ENCODE peak calls at places on chromosomes 5 and 9, in six cellular contexts. One of them, this sample, is unnamed.

GRCh38 chr9:91174772-91175171 is 186.9 kb downstream of the AUH start:
- DNase-seq in neural progenitor cell: no peak
- DNase-seq in stomach: no peak
- DNase-seq in heart right ventricle: no peak
- DNase-seq in heart left ventricle: no peak
- DNase-seq in colonic mucosa: no peak
- DNase-seq in this sample: no peak

GRCh38 chr5:132016721-132017250 is 5.3 kb upstream of the ACSL6 start:
- DNase-seq in neural progenitor cell: no peak
- DNase-seq in stomach: no peak
- DNase-seq in heart right ventricle: no peak
- DNase-seq in heart left ventricle: no peak
- DNase-seq in colonic mucosa: no peak
- DNase-seq in this sample: no peak

GRCh38 chr9:549425-549997 is 292.0 kb upstream of the DMRT1 start:
- DNase-seq in colonic mucosa: no peak
- DNase-seq in heart left ventricle: no peak
- DNase-seq in stomach: no peak
- DNase-seq in heart right ventricle: no peak
- DNase-seq in neural progenitor cell: no peak
- DNase-seq in this sample: no peak

GRCh38 chr5:123120197-123120596 is 31.2 kb downstream of the PRDM6 start:
- DNase-seq in neural progenitor cell: peak; percentile 38
- DNase-seq in stomach: no peak
- DNase-seq in colonic mucosa: no peak
- DNase-seq in heart right ventricle: no peak
- DNase-seq in heart left ventricle: no peak
- DNase-seq in this sample: no peak

GRCh38 chr5:10745133-10745532 is 15.9 kb downstream of the DAP start:
- DNase-seq in heart left ventricle: no peak
- DNase-seq in colonic mucosa: no peak
- DNase-seq in neural progenitor cell: no peak
- DNase-seq in heart right ventricle: peak; percentile 29
- DNase-seq in stomach: no peak
- DNase-seq in this sample: no peak

GRCh38 chr9:37471942-37472679 is 6.9 kb upstream of the ZBTB5 start:
- DNase-seq in neural progenitor cell: peak; percentile 71
- DNase-seq in heart left ventricle: no peak
- DNase-seq in stomach: no peak
- DNase-seq in heart right ventricle: no peak
- DNase-seq in colonic mucosa: peak; percentile 49
- DNase-seq in this sample: peak; percentile 66

GRCh38 chr9:120919639-120920494 is 6.7 kb downstream of the TRAF1 start:
- DNase-seq in neural progenitor cell: no peak
- DNase-seq in heart left ventricle: no peak
- DNase-seq in colonic mucosa: no peak
- DNase-seq in heart right ventricle: no peak
- DNase-seq in stomach: no peak
- DNase-seq in this sample: no peak

GRCh38 chr5:168583742-168584482 is 4.7 kb upstream of the PANK3 start:
- DNase-seq in colonic mucosa: no peak
- DNase-seq in heart right ventricle: no peak
- DNase-seq in neural progenitor cell: no peak
- DNase-seq in stomach: no peak
- DNase-seq in heart left ventricle: no peak
- DNase-seq in this sample: no peak

GRCh38 chr9:124139001-124139400 is 118.7 kb upstream of the NEK6 start:
- DNase-seq in stomach: no peak
- DNase-seq in heart left ventricle: no peak
- DNase-seq in heart right ventricle: no peak
- DNase-seq in colonic mucosa: no peak
- DNase-seq in neural progenitor cell: no peak
- DNase-seq in this sample: no peak

GRCh38 chr5:54309751-54310432 is 481 bp downstream of the ARL15 start:
- DNase-seq in neural progenitor cell: peak; percentile 45
- DNase-seq in heart right ventricle: no peak
- DNase-seq in heart left ventricle: peak; percentile 76
- DNase-seq in colonic mucosa: peak; percentile 61
- DNase-seq in stomach: peak; percentile 45
- DNase-seq in this sample: peak; percentile 45

GRCh38 chr5:44907396-44907795 is 98.6 kb downstream of the MRPS30 start:
- DNase-seq in neural progenitor cell: no peak
- DNase-seq in stomach: no peak
- DNase-seq in colonic mucosa: no peak
- DNase-seq in heart left ventricle: no peak
- DNase-seq in heart right ventricle: no peak
- DNase-seq in this sample: no peak

GRCh38 chr5:2686725-2687124 is 64.8 kb downstream of the IRX2 start:
- DNase-seq in colonic mucosa: no peak
- DNase-seq in heart left ventricle: no peak
- DNase-seq in neural progenitor cell: peak; percentile 23
- DNase-seq in heart right ventricle: no peak
- DNase-seq in stomach: no peak
- DNase-seq in this sample: no peak

GRCh38 chr5:112396430-112396829 is 22.6 kb downstream of the EPB41L4A start:
- DNase-seq in stomach: no peak
- DNase-seq in colonic mucosa: no peak
- DNase-seq in heart left ventricle: no peak
- DNase-seq in neural progenitor cell: no peak
- DNase-seq in heart right ventricle: no peak
- DNase-seq in this sample: no peak

GRCh38 chr9:135992486-135993408 is 31.6 kb upstream of the UBAC1 start:
- DNase-seq in colonic mucosa: peak; percentile 77
- DNase-seq in heart left ventricle: peak; percentile 90
- DNase-seq in neural progenitor cell: peak; percentile 86
- DNase-seq in stomach: peak; percentile 75
- DNase-seq in heart right ventricle: peak; percentile 91
- DNase-seq in this sample: peak; percentile 61

GRCh38 chr9:84241817-84242356 is 98.7 kb downstream of the SLC28A3 start:
- DNase-seq in colonic mucosa: no peak
- DNase-seq in heart right ventricle: no peak
- DNase-seq in neural progenitor cell: no peak
- DNase-seq in heart left ventricle: no peak
- DNase-seq in stomach: no peak
- DNase-seq in this sample: no peak

GRCh38 chr5:1776831-1777230 is 22.8 kb downstream of the MRPL36 start:
- DNase-seq in heart left ventricle: no peak
- DNase-seq in neural progenitor cell: no peak
- DNase-seq in heart right ventricle: no peak
- DNase-seq in colonic mucosa: no peak
- DNase-seq in stomach: no peak
- DNase-seq in this sample: no peak

GRCh38 chr5:179618923-179619554 is 4.4 kb downstream of the HNRNPH1 start:
- DNase-seq in heart left ventricle: no peak
- DNase-seq in heart right ventricle: no peak
- DNase-seq in stomach: no peak
- DNase-seq in neural progenitor cell: no peak
- DNase-seq in colonic mucosa: no peak
- DNase-seq in this sample: no peak

GRCh38 chr5:136058031-136058971 is 29.5 kb downstream of the TGFBI start:
- DNase-seq in heart right ventricle: peak; percentile 69
- DNase-seq in heart left ventricle: no peak
- DNase-seq in colonic mucosa: peak; percentile 67
- DNase-seq in stomach: peak; percentile 47
- DNase-seq in neural progenitor cell: peak; percentile 36
- DNase-seq in this sample: no peak

GRCh38 chr5:9498541-9499497 is 47.1 kb downstream of the SEMA5A start:
- DNase-seq in heart left ventricle: no peak
- DNase-seq in stomach: no peak
- DNase-seq in neural progenitor cell: peak; percentile 76
- DNase-seq in heart right ventricle: no peak
- DNase-seq in colonic mucosa: no peak
- DNase-seq in this sample: no peak

GRCh38 chr5:61280205-61280604 is 51.9 kb upstream of the ZSWIM6 start:
- DNase-seq in stomach: no peak
- DNase-seq in heart right ventricle: peak; percentile 66
- DNase-seq in neural progenitor cell: no peak
- DNase-seq in colonic mucosa: no peak
- DNase-seq in heart left ventricle: no peak
- DNase-seq in this sample: peak; percentile 40

GRCh38 chr5:178312900-178313299 is 80.3 kb upstream of the PHYKPL start:
- DNase-seq in stomach: peak; percentile 57
- DNase-seq in heart right ventricle: peak; percentile 43
- DNase-seq in heart left ventricle: no peak
- DNase-seq in neural progenitor cell: no peak
- DNase-seq in colonic mucosa: no peak
- DNase-seq in this sample: peak; percentile 63

DNA sequence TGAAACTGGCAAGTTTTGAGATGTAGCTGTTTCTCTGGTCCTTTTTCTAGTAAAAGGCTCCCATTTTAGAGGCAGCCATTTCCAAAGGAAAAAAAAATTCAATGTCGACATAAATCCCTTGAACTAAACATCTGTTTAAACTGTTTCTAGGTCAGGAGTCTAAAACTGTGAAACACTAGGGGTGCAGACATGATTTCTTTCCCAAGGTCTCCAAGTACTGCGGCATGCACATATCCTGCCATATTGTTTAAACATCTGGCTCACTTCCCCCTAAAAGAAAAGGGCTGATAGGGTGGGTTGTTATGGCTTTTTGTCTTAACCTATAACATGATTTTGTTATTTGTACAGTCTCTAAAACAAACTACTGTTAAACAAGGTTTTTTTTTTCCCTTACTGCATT is 51.1 kb downstream of the NFIB start:
- DNase-seq in colonic mucosa: no peak
- DNase-seq in neural progenitor cell: no peak
- DNase-seq in stomach: no peak
- DNase-seq in heart left ventricle: no peak
- DNase-seq in heart right ventricle: no peak
- DNase-seq in this sample: no peak
- H3K27ac ChIP-seq in colonic mucosa: no peak overlapping the region
- H3K27ac ChIP-seq in neural progenitor cell: no peak overlapping the region
- H3K27ac ChIP-seq in stomach: no peak overlapping the region
- H3K27ac ChIP-seq in heart left ventricle: peak overlapping the region; percentile 3
- H3K27ac ChIP-seq in heart right ventricle: peak overlapping the region; percentile 16
- H3K27ac ChIP-seq in this sample: no peak overlapping the region

DNA sequence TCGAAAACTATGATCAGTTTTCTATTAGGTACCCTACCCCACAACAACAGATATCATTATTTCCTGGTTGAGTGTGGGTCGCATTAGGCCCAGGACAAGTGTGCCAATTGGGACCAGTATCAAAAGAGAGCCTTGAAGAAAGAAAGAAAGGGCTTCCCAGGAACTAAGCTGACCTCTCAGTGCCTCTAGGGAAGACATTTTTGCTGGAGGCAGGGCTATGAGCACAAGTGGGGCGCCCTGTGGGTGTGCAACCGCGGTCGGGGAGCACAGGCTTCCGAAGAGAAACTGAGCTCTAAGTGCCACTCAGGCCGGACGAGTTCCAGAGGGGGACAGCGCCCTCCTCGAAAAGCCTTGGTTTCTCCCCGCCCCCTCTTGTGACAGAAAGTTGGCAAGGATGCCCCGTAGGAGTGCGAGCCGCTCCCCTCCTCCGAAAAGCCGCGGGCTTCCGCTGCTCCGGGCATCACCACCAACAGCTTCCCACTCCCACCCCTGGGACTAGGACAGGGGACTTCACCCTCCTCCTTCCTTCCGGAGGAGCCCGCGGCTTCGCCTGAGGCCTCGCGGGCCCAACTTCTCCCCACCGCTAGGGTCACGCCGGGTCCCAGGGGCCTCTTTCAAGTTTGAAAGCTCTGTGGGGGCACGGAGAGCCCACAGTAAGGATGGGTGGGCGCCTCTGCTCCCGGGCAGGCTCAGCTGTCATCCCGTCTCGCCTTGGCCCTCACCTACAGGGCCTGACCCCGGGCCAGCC is 2.0 kb downstream of the NR2F1-AS1 start:
- DNase-seq in colonic mucosa: peak; percentile 53
- DNase-seq in neural progenitor cell: peak; percentile 54
- DNase-seq in heart left ventricle: no peak
- DNase-seq in stomach: no peak
- DNase-seq in heart right ventricle: peak; percentile 43
- DNase-seq in this sample: no peak
- TF ChIP-seq CTCF in colonic mucosa: no peak
- TF ChIP-seq CTCF in neural progenitor cell: no peak
- TF ChIP-seq CTCF in heart left ventricle: no peak
- TF ChIP-seq CTCF in stomach: no peak
- TF ChIP-seq CTCF in heart right ventricle: no peak
- TF ChIP-seq CTCF in this sample: no peak

DNA sequence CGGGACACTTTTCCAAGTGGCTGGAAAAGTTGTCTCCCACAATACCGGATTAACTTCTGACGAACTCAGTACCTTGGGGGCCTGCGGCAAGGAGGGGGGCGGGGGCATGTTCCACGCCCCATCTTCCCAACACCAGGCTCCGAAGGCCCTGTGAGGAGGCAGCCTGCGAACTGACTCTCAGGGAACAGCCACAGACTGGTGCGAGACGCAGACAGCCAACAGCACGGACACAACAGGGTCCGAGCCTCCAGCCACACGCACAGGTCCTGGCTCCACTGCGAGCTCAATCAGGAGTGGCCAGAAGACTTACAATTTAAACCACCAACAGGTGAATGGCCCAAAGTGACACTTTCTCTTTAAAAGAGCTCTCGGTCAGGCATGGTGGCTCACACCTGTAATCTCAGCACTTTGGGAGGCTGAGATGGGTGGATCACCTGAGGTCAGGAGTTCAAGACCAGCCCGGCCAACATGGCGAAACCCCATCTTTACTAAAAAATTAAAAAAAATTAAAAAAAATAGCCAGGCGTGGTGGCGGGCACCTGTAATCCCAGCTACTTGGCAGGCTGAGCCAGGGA is 3.9 kb downstream of the BRD3 start:
- DNase-seq in heart right ventricle: no peak
- DNase-seq in neural progenitor cell: peak; percentile 1
- DNase-seq in heart left ventricle: no peak
- DNase-seq in stomach: peak; percentile 13
- DNase-seq in colonic mucosa: no peak
- DNase-seq in this sample: no peak
- H3K4me1 ChIP-seq in heart right ventricle: peaks cover 76% of the 10 kb centered on the region
- H3K4me1 ChIP-seq in neural progenitor cell: peaks cover 26% of the 10 kb centered on the region
- H3K4me1 ChIP-seq in heart left ventricle: peaks cover 84% of the 10 kb centered on the region
- H3K4me1 ChIP-seq in stomach: peaks cover 79% of the 10 kb centered on the region
- H3K4me1 ChIP-seq in colonic mucosa: peaks cover 3% of the 10 kb centered on the region
- H3K4me1 ChIP-seq in this sample: peaks cover 40% of the 10 kb centered on the region

DNA sequence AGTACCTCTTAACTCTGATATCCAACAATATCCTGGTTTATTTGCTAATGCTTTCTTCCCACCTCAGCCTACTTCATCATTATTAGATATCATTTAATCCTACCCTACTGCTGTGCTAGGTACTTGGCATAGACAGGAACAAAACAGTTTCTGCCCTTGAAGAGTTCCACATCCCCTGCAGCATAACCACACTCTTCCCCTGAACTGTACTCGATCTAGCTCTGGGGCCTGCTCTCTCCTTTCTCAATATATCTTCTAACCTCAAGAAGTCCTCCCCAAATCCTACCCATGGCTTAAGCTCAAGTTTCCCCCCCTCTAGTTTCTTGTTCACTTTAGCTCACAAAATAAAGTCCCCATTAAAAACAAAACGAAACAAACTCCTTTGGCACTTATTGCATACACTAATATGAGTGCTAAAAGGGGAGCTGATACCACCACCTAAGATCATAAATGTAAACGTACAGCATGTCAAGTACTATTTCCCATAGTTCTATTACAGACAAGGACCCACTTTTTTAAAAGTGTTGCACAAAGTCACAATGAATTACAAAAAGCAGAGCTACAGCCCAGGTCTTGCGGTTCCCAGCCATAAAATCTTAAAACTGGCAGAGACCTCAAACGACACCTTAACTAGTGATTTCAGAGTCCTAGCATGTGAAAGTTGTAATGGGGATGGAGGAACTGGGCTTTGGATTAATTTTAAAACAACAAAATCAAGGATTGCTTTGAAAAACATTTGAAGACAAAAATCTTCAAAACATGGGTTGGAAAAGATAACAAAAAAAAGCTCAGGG is 80.7 kb downstream of the PTPDC1 start:
- DNase-seq in heart right ventricle: no peak
- DNase-seq in stomach: no peak
- DNase-seq in colonic mucosa: no peak
- DNase-seq in neural progenitor cell: no peak
- DNase-seq in heart left ventricle: no peak
- DNase-seq in this sample: no peak
- H3K27ac ChIP-seq in heart right ventricle: no peak overlapping the region
- H3K27ac ChIP-seq in stomach: peak overlapping the region; percentile 28
- H3K27ac ChIP-seq in colonic mucosa: no peak overlapping the region
- H3K27ac ChIP-seq in neural progenitor cell: no peak overlapping the region
- H3K27ac ChIP-seq in heart left ventricle: no peak overlapping the region
- H3K27ac ChIP-seq in this sample: peak overlapping the region; percentile 31